ENCODE peak calls at places on chromosomes 3 and 15, in nine cellular contexts. D is HL-60, A is RWPE2, I is AG10803, Z is AG04450, C is breast epithelium, X is GM20000, K is mammary epithelial cell, H is HFFc6. J is an unnamed sample.

GRCh38 chr3:185656321-185656840 is 70.3 kb downstream of the SENP2 start:
- DNase-seq in A (peak), D (no peak), Z (peak), X (no peak), K (peak), C (no peak), H (peak), I (peak), J (no peak)

GRCh38 chr3:59784164-59784563 is 734.3 kb upstream of the CFAP20DC start:
- DNase-seq in C (no peak), X (no peak), D (no peak), I (no peak), A (no peak), Z (no peak), H (no peak), K (no peak), J (no peak)

GRCh38 chr3:38655708-38656300 is 6.3 kb upstream of the SCN5A start:
- DNase-seq in I (no peak), Z (peak), D (no peak), X (no peak), K (peak), H (peak), A (no peak), C (no peak), J (peak)

GRCh38 chr15:88048237-88048636 is 208.3 kb downstream of the NTRK3 start:
- DNase-seq in H (no peak), X (no peak), A (no peak), I (no peak), C (no peak), K (no peak), D (no peak), Z (no peak), J (no peak)

GRCh38 chr3:159987291-159987711 is 1.3 kb upstream of the IL12A start:
- DNase-seq in X (no peak), I (peak), H (peak), A (no peak), C (no peak), Z (no peak), D (no peak), K (peak), J (no peak)

GRCh38 chr15:88981244-88982215 is 68.4 kb upstream of the MFGE8 start:
- DNase-seq in K (no peak), D (no peak), H (no peak), X (no peak), A (no peak), C (no peak), Z (no peak), I (no peak), J (no peak)

GRCh38 chr15:55403531-55403930 is 4.6 kb downstream of the CCPG1 start:
- DNase-seq in D (peak), A (no peak), K (no peak), X (peak), I (peak), Z (no peak), C (no peak), H (peak), J (no peak)

GRCh38 chr3:99365979-99366378 is 272.4 kb upstream of the COL8A1 start:
- DNase-seq in X (no peak), A (no peak), H (no peak), K (no peak), D (no peak), I (peak), Z (no peak), C (no peak), J (no peak)

GRCh38 chr15:60324706-60325438 is 72.9 kb downstream of the ANXA2 start:
- DNase-seq in A (no peak), H (no peak), K (no peak), I (no peak), Z (no peak), X (no peak), D (no peak), C (no peak), J (no peak)

GRCh38 chr15:75663931-75664421 is 16.3 kb downstream of the SNX33 start:
- DNase-seq in C (no peak), H (no peak), Z (no peak), X (no peak), K (no peak), D (no peak), I (no peak), A (peak), J (no peak)

GRCh38 chr3:4720316-4721075 is 227.3 kb downstream of the ITPR1 start:
- DNase-seq in X (peak), Z (no peak), D (peak), C (peak), I (peak), H (peak), K (peak), A (no peak), J (peak)

GRCh38 chr3:187290561-187290960 is 976 bp downstream of the MASP1 start:
- DNase-seq in K (no peak), I (peak), A (no peak), H (peak), D (no peak), Z (no peak), C (no peak), X (no peak), J (no peak)

GRCh38 chr3:136142592-136142991 is 53.5 kb downstream of the MSL2 start:
- DNase-seq in X (no peak), A (no peak), I (peak), Z (peak), C (no peak), H (peak), D (no peak), K (peak), J (no peak)

GRCh38 chr3:168002786-168003368 is 92.8 kb downstream of the GOLIM4 start:
- DNase-seq in H (peak), K (peak), C (no peak), D (peak), X (no peak), Z (no peak), I (peak), A (peak), J (no peak)

GRCh38 chr15:56076651-56077050 is 83.2 kb upstream of the NEDD4 start:
- DNase-seq in Z (no peak), H (no peak), D (no peak), X (no peak), K (no peak), C (no peak), I (no peak), A (no peak), J (no peak)

GRCh38 chr15:28274211-28274610 is 47.8 kb downstream of the HERC2 start:
- DNase-seq in D (no peak), X (no peak), I (no peak), K (no peak), A (no peak), Z (no peak), H (no peak), C (no peak), J (no peak)

GRCh38 chr3:79810101-79810500 is 42.3 kb upstream of the ROBO1 start:
- DNase-seq in I (no peak), A (no peak), K (no peak), X (no peak), Z (no peak), D (no peak), C (no peak), H (no peak), J (no peak)

GRCh38 chr15:32651229-32651837 is 9.8 kb downstream of the SCG5 start:
- DNase-seq in A (no peak), D (peak), C (no peak), H (peak), X (peak), I (peak), K (peak), Z (peak), J (peak)

GRCh38 chr3:32447865-32448400 is 54.7 kb downstream of the CMTM6 start:
- DNase-seq in X (no peak), Z (no peak), A (no peak), H (no peak), C (no peak), K (no peak), I (no peak), D (no peak), J (no peak)

GRCh38 chr15:98143116-98143515 is 182.6 kb downstream of the ARRDC4 start:
- DNase-seq in H (no peak), I (no peak), Z (no peak), X (no peak), C (no peak), K (no peak), A (no peak), D (no peak), J (no peak)

GRCh38 chr15:77239892-77240608 is 169.1 kb upstream of the TSPAN3 start:
- DNase-seq in Z (no peak), K (peak), C (no peak), I (peak), A (no peak), H (peak), X (no peak), D (no peak), J (no peak)

GRCh38 chr3:9420850-9421549 is 23.6 kb downstream of the SETD5 start:
- DNase-seq in H (no peak), I (peak), K (peak), D (no peak), A (no peak), X (no peak), C (no peak), Z (no peak), J (no peak)

GRCh38 chr3:183490653-183491052 is 62.2 kb upstream of the MCF2L2 start:
- DNase-seq in Z (no peak), A (no peak), X (no peak), I (no peak), D (no peak), K (peak), C (peak), H (no peak), J (no peak)

GRCh38 chr3:71684752-71685151 is 40.5 kb downstream of the EIF4E3 start:
- DNase-seq in I (peak), X (no peak), A (peak), K (peak), C (peak), Z (peak), H (peak), D (no peak), J (no peak)

GRCh38 chr3:107913671-107914070 is 177.2 kb downstream of the CD47 start:
- DNase-seq in X (no peak), D (no peak), I (peak), K (no peak), C (no peak), A (no peak), H (no peak), Z (no peak), J (no peak)

GRCh38 chr3:176352716-176353334 is 844.5 kb downstream of the TBL1XR1 start:
- DNase-seq in H (no peak), I (peak), K (no peak), Z (no peak), X (no peak), A (no peak), C (no peak), D (no peak), J (no peak)

GRCh38 chr15:41981373-41982132 is 9.2 kb upstream of the EHD4 start:
- DNase-seq in K (no peak), H (no peak), C (no peak), D (no peak), Z (no peak), I (no peak), A (peak), X (no peak), J (no peak)

GRCh38 chr3:119161240-119161639 is 12.2 kb upstream of the UPK1B start:
- DNase-seq in X (no peak), D (no peak), A (no peak), K (no peak), Z (no peak), H (no peak), I (no peak), C (no peak), J (no peak)

GRCh38 chr3:75303676-75304075 is 360.5 kb upstream of the FRG2C start:
- DNase-seq in Z (no peak), X (no peak), H (no peak), K (no peak), C (no peak), A (no peak), D (no peak), I (no peak), J (no peak)

GRCh38 chr3:139668332-139668731 is 9.4 kb downstream of the NMNAT3 start:
- DNase-seq in K (no peak), Z (no peak), I (no peak), A (no peak), X (no peak), H (no peak), C (no peak), D (no peak), J (no peak)

GRCh38 chr3:70933105-70933810 is 620.8 kb upstream of the MDFIC2 start:
- DNase-seq in A (no peak), I (no peak), Z (no peak), C (no peak), H (no peak), D (no peak), X (no peak), K (peak), J (no peak)

GRCh38 chr15:63250312-63250965 is 27.0 kb upstream of the APH1B start:
- DNase-seq in H (peak), X (no peak), K (peak), Z (peak), D (no peak), C (no peak), A (peak), I (peak), J (no peak)

GRCh38 chr15:70159397-70160009 is 61.8 kb upstream of the TLE3 start:
- DNase-seq in D (no peak), Z (no peak), I (no peak), K (no peak), A (no peak), C (no peak), X (no peak), H (no peak), J (no peak)

GRCh38 chr3:20123121-20123652 is 62.8 kb downstream of the SGO1 start:
- DNase-seq in I (peak), D (no peak), K (no peak), A (no peak), H (no peak), X (no peak), Z (no peak), C (no peak), J (no peak)

GRCh38 chr15:88636039-88636438 is 2.8 kb upstream of the ISG20 start:
- DNase-seq in X (no peak), H (no peak), C (peak), D (no peak), K (no peak), Z (no peak), I (no peak), A (peak), J (peak)

GRCh38 chr15:58115692-58116091 is 22.5 kb upstream of the AQP9 start:
- DNase-seq in D (peak), K (peak), I (peak), X (no peak), C (no peak), A (no peak), Z (no peak), H (peak), J (no peak)
- TF ChIP-seq CTCF in D (no peak), K (peak), I (peak), X (no peak), C (no peak), A (peak), Z (peak), H (peak), J (no peak)

GRCh38 chr15:78996876-78997275 is 52.0 kb upstream of the CTSH start:
- DNase-seq in D (no peak), Z (no peak), X (no peak), A (no peak), H (no peak), C (no peak), K (peak), I (no peak), J (no peak)

GRCh38 chr15:78995921-78996780 is 51.3 kb upstream of the CTSH start:
- DNase-seq in A (no peak), I (no peak), H (no peak), C (no peak), Z (no peak), D (no peak), X (no peak), K (no peak), J (no peak)

GRCh38 chr15:78998526-78998925 is 53.7 kb upstream of the CTSH start:
- DNase-seq in D (no peak), Z (no peak), I (no peak), C (no peak), K (no peak), A (no peak), X (no peak), H (no peak), J (no peak)

GRCh38 chr15:78993931-78994530 is 49.2 kb upstream of the CTSH start:
- DNase-seq in A (no peak), X (no peak), D (no peak), K (no peak), I (no peak), C (no peak), H (no peak), Z (no peak), J (no peak)

DNA sequence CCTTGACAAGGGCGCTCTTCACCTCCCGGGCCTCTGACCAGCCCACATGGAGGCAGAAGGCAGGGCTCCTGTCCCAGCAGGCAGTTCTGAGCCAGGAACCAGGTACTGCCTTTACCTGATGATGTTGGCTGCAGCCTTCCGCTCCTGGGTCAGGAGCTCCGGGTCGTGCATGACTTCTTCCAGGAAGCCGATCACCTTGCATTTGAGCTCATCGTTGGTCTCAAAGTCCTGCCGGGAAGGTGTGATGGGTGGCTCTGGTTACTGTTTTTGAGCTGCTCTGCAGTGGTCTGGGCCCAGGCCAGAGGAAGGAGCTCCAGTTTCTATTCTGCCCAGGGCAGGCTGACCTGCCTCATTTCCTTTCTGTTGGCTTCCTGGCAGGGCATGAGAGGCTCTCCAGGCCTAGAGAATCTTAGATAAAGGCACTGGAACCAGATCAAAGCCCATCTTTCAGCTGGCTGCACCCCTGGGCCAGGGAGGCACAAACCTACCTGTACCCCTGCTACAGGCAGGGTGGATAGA is 53.2 kb upstream of the CTSH start:
- DNase-seq in A (no peak), D (no peak), C (no peak), Z (no peak), K (no peak), I (no peak), X (no peak), H (no peak), J (no peak)
- TF ChIP-seq CTCF in A (no peak), D (no peak), C (no peak), Z (no peak), K (no peak), I (no peak), X (no peak), H (no peak), J (no peak)

DNA sequence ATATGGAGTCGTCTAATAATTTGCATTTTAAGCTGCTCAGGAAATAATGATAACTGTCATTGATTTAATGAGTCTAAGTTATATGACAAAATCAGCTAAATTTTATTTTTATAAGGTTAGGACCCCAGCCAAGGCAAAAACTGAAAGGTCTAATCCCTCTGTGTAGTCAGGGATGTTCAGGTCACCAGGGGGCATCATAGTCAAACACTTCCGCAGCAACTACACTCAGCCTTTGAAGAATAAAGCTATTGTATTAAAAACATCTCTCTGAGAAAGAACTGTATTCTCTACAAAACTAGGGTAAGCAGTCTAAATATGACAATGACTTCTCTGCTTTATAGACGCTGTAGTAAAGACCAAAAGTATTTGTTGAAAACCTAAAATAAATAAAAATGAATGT is 15.0 kb downstream of the INTS14 start:
- DNase-seq in C (no peak), X (no peak), Z (no peak), K (no peak), D (no peak), A (no peak), I (no peak), H (no peak), J (peak)
- TF ChIP-seq CTCF in C (no peak), X (no peak), Z (peak), K (peak), D (no peak), A (peak), I (peak), H (peak), J (no peak)

GRCh38 chr3:36790765-36791164 is 26.4 kb upstream of the DCLK3 start:
- DNase-seq in Z (no peak), A (no peak), H (no peak), D (no peak), K (no peak), C (no peak), I (no peak), X (no peak), J (no peak)

GRCh38 chr3:36796896-36797295 is 32.5 kb upstream of the DCLK3 start:
- DNase-seq in I (peak), D (no peak), C (no peak), X (no peak), H (peak), Z (no peak), A (no peak), K (peak), J (no peak)

GRCh38 chr3:36786921-36787890 is 22.9 kb upstream of the DCLK3 start:
- DNase-seq in K (no peak), X (no peak), I (no peak), Z (no peak), A (no peak), H (no peak), D (peak), C (no peak), J (no peak)

GRCh38 chr3:36795622-36796021 is 31.3 kb upstream of the DCLK3 start:
- DNase-seq in D (no peak), Z (no peak), H (no peak), A (no peak), C (no peak), I (no peak), X (no peak), K (no peak), J (no peak)

DNA sequence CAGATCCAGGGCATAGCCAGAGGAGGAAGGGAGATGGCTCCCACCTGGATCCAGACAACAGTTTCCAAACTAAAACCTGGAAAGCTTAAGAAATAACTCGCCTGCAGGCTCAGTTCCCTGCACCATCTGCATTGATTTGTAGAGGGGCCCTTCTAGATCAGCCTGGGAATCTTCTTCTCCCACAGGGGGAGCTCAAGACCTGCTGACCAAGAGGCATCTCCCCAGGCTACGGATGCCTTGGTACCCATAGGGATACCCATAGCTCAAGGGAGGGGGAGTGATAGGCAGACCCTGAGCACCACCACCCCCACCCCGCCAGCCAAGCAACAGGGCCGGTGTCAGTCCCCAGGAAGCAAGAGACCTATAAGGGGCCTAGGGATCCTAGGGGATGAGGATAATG is 28.0 kb upstream of the DCLK3 start:
- DNase-seq in X (peak), I (peak), K (peak), C (no peak), D (no peak), Z (peak), H (peak), A (no peak), J (peak)
- TF ChIP-seq CTCF in X (peak), I (peak), K (peak), C (no peak), D (peak), Z (peak), H (peak), A (peak), J (no peak)

GRCh38 chr3:57758686-57759085 is 2.6 kb downstream of the SLMAP start:
- DNase-seq in K (no peak), H (no peak), X (no peak), A (no peak), I (peak), C (no peak), Z (no peak), D (no peak), J (no peak)

GRCh38 chr3:57757642-57758297 is 1.7 kb downstream of the SLMAP start:
- DNase-seq in D (no peak), K (peak), X (no peak), Z (no peak), I (no peak), H (no peak), C (no peak), A (no peak), J (no peak)

GRCh38 chr3:57755368-57756021 is 614 bp upstream of the SLMAP start:
- DNase-seq in C (peak), A (no peak), H (peak), I (peak), Z (no peak), X (peak), K (peak), D (peak), J (peak)

GRCh38 chr3:57756528-57757401 is 656 bp downstream of the SLMAP start:
- DNase-seq in C (peak), Z (no peak), A (peak), D (no peak), K (peak), H (peak), X (peak), I (peak), J (peak)

GRCh38 chr3:57756022-57756527 is at the start of gene SLMAP:
- DNase-seq in A (peak), H (peak), K (peak), D (peak), I (peak), X (peak), Z (peak), C (peak), J (peak)
- TF ChIP-seq CTCF in A (no peak), H (no peak), K (no peak), D (no peak), I (no peak), X (no peak), Z (no peak), C (no peak), J (no peak)